ENCODE peak calls at places on chromosome 6, in eight cellular contexts. W, O, H, V, F, A, N and R are unnamed samples.

GRCh38 chr6:26660096-26660425 is 515 bp upstream of the ZNF322 start:
- DNase-seq in A (peak; percentile 33), V (no peak), O (no peak), W (no peak), F (no peak), H (no peak), N (peak; percentile 56), R (no peak)

GRCh38 chr6:152034631-152035030 is 227.1 kb downstream of the ESR1 start:
- DNase-seq in O (no peak), F (no peak), W (no peak), H (no peak), A (no peak), N (no peak), V (no peak), R (no peak)

GRCh38 chr6:69231983-69232382 is 564.8 kb downstream of the LMBRD1 start:
- DNase-seq in H (no peak), W (no peak), O (no peak), A (no peak), F (no peak), N (no peak), V (no peak), R (no peak)

GRCh38 chr6:48426636-48427035 is 315.6 kb upstream of the PTCHD4 start:
- DNase-seq in H (no peak), N (peak; percentile 92), A (peak; percentile 89), V (no peak), F (no peak), W (no peak), O (peak; percentile 43), R (no peak)

GRCh38 chr6:73710948-73711347 is 14.9 kb downstream of the CD109 start:
- DNase-seq in H (no peak), N (no peak), F (no peak), A (no peak), O (no peak), W (no peak), V (no peak), R (no peak)

GRCh38 chr6:21587925-21588811 is 5.4 kb upstream of the SOX4 start:
- DNase-seq in O (peak; percentile 49), N (peak; percentile 77), F (no peak), H (peak; percentile 78), W (no peak), V (peak; percentile 19), A (peak; percentile 44), R (peak; percentile 61)

GRCh38 chr6:154111025-154111424 is 72.0 kb downstream of the OPRM1 start:
- DNase-seq in H (no peak), N (peak; percentile 1), A (no peak), V (no peak), W (no peak), O (no peak), F (no peak), R (no peak)

GRCh38 chr6:9456241-9456658 is 958.6 kb downstream of the TFAP2A start:
- DNase-seq in H (no peak), F (no peak), V (no peak), W (no peak), O (no peak), N (no peak), A (no peak), R (no peak)

GRCh38 chr6:93675856-93676255 is 256.5 kb upstream of the EPHA7 start:
- DNase-seq in O (no peak), V (no peak), N (no peak), H (no peak), A (no peak), F (no peak), W (no peak), R (no peak)